ENCODE peak calls at places on chromosomes 11 and 22, in six cellular contexts. A is astrocyte of the cerebellum, U is fibroblast of lung, O is fibroblast of villous mesenchyme, F is epithelial cell of proximal tubule, Z is neural progenitor cell. V is an unnamed sample.

GRCh38 chr11:69536406-69536805 is 54.9 kb downstream of the LINC01488 start:
- DNase-seq in A (no peak), U (no peak), O (no peak), F (no peak), Z (no peak), V (no peak)

GRCh38 chr11:123469089-123469488 is 39.0 kb downstream of the GRAMD1B start:
- DNase-seq in A (no peak), U (no peak), O (no peak), F (no peak), Z (no peak), V (no peak)

GRCh38 chr11:123519055-123519796 is 89.2 kb downstream of the GRAMD1B start:
- DNase-seq in A (no peak), U (peak), O (peak), F (no peak), Z (no peak), V (no peak)

GRCh38 chr11:31641477-31642062 is 132.0 kb downstream of the ELP4 start:
- DNase-seq in A (peak), U (peak), O (peak), F (no peak), Z (peak), V (peak)

GRCh38 chr11:70378506-70379134 is 19.7 kb upstream of the CTTN start:
- DNase-seq in A (no peak), U (no peak), O (no peak), F (no peak), Z (no peak), V (no peak)

GRCh38 chr11:72836111-72836510 is 21.9 kb downstream of the ATG16L2 start:
- DNase-seq in A (no peak), U (no peak), O (peak), F (no peak), Z (no peak), V (no peak)

GRCh38 chr11:29527391-29527936 is 489.4 kb downstream of the KCNA4 start:
- DNase-seq in A (peak), U (peak), O (peak), F (peak), Z (peak), V (peak)

GRCh38 chr22:47144791-47145425 is 382.5 kb downstream of the TBC1D22A start:
- DNase-seq in A (no peak), U (no peak), O (no peak), F (no peak), Z (no peak), V (no peak)

GRCh38 chr11:80096736-80097135 is 655.9 kb upstream of the TENM4 start:
- DNase-seq in A (peak), U (peak), O (peak), F (peak), Z (no peak), V (peak)

GRCh38 chr22:25843660-25844275 is 101.8 kb downstream of the MYO18B start:
- DNase-seq in A (no peak), U (no peak), O (no peak), F (no peak), Z (no peak), V (no peak)

GRCh38 chr22:38861170-38861874 is 10.7 kb downstream of the CBX6 start:
- DNase-seq in A (no peak), U (no peak), O (no peak), F (no peak), Z (no peak), V (no peak)

GRCh38 chr11:73237471-73238290 is 19.6 kb downstream of the P2RY2 start:
- DNase-seq in A (no peak), U (peak), O (peak), F (no peak), Z (no peak), V (peak)

GRCh38 chr11:2886191-2886894 is 768 bp upstream of the CDKN1C start:
- DNase-seq in A (no peak), U (peak), O (peak), F (no peak), Z (peak), V (no peak)
- H3K4me3 ChIP-seq in A (no peak), U (no peak), O (no peak), F (peak), Z (peak), V (peak)

GRCh38 chr22:28563636-28564035 is 116.0 kb downstream of the TTC28 start:
- DNase-seq in A (no peak), U (no peak), O (no peak), F (no peak), Z (no peak), V (no peak)
- TF ChIP-seq CTCF in A (no peak), U (no peak), O (no peak), F (no peak), Z (no peak), V (no peak)

GRCh38 chr11:92969293-92969633 is 188 bp upstream of the MTNR1B start:
- DNase-seq in A (no peak), U (no peak), O (no peak), F (no peak), Z (no peak), V (no peak)

GRCh38 chr11:92967178-92967577 is 2.3 kb upstream of the MTNR1B start:
- DNase-seq in A (no peak), U (no peak), O (no peak), F (no peak), Z (no peak), V (no peak)

GRCh38 chr11:92965196-92965595 is 4.3 kb upstream of the MTNR1B start:
- DNase-seq in A (no peak), U (no peak), O (no peak), F (no peak), Z (no peak), V (no peak)

GRCh38 chr11:92972248-92972647 is 2.8 kb downstream of the MTNR1B start:
- DNase-seq in A (no peak), U (no peak), O (no peak), F (no peak), Z (no peak), V (no peak)

GRCh38 chr11:92969634-92970347 is at the start of gene MTNR1B:
- DNase-seq in A (no peak), U (no peak), O (no peak), F (no peak), Z (peak), V (no peak)
- H3K4me3 ChIP-seq in A (peak), U (no peak), O (no peak), F (peak), Z (peak), V (peak)

DNA sequence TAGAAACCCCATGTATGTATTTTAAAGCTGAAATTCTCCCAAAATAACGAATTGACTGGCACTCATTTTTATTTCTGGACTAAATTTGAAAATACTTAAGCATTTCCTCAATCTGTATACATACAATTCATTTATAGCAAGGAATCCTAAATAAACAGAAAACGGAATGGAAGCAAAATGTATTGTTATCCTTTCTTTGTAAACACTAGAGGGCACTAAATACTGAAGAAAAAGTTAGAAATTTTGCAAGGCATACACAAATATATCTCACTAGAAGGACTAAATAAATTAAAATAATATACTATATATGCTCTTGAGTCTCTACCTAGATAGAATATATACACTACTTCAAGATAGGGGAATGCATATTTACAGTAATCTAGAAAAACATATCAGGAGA is 23.1 kb upstream of the ANO5 start:
- DNase-seq in A (no peak), U (peak), O (no peak), F (no peak), Z (no peak), V (peak)
- TF ChIP-seq CTCF in A (no peak), U (no peak), O (no peak), F (no peak), Z (peak), V (peak)

GRCh38 chr11:62805991-62806441 is 776 bp upstream of the NXF1 start:
- DNase-seq in A (no peak), U (peak), O (no peak), F (no peak), Z (peak), V (peak)
- H3K4me3 ChIP-seq in A (peak), U (peak), O (peak), F (peak), Z (peak), V (peak)

GRCh38 chr11:8070417-8071101 is 10.5 kb upstream of the TUB start:
- DNase-seq in A (no peak), U (peak), O (peak), F (no peak), Z (peak), V (peak)
- TF ChIP-seq CTCF in A (peak), U (peak), O (peak), F (peak), Z (peak), V (peak)

DNA sequence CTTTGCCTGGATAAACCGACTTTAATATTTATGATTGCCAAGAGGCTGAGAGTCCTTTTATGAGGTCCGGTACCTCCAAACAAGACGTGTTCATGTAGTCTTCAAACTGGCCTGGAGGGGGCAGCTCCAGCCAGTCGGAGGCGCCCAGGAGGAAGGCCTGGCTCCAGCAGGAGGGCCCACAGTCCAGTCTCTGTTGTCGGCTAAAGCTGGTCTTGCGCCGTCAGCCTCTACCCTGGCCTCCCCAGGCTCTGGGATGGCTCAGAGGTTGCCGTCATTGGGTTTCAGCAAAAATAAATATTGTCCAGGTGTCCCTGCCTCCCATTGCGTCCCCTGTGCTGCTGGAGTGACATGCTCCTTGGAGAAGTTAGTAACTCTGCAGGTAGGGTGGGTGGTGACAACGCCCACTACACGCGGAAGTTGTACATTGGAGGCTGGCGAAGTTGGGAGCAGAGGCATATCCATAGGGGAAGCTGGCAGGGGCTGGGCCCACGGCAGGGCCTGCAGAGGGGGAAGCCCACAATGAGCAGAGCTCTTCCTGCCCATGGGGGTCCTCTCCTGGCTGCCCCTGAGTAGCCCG is 1.0 kb upstream of the SLC25A1 start:
- DNase-seq in A (peak), U (peak), O (peak), F (peak), Z (peak), V (peak)
- H3K4me3 ChIP-seq in A (peak), U (peak), O (peak), F (peak), Z (peak), V (peak)